ENCODE peak calls at places on chromosomes 4 and X, in ten cellular contexts. W, P, I, K, A, G, U, J, M and C are unnamed samples. For H3K4me1 and H3K9me3, the result is how much of the 10 kb centered on the place peaks cover.

GRCh38 chr4:25795566-25796454 is 67.0 kb downstream of the SEL1L3 start:
- DNase-seq in G (peak), A (peak), W (no peak), M (no peak), I (no peak), P (no peak), J (no peak), K (peak), U (no peak), C (no peak)

GRCh38 chrX:46758163-46758955 is 559 bp downstream of the SLC9A7 start:
- DNase-seq in W (no peak), K (no peak), A (peak), G (peak), P (no peak), M (no peak), I (no peak), J (no peak), U (no peak), C (peak)

GRCh38 chr4:48909697-48910096 is 3.1 kb upstream of the OCIAD2 start:
- DNase-seq in J (no peak), A (peak), M (peak), P (peak), I (no peak), W (peak), K (no peak), U (peak), G (peak), C (no peak)

GRCh38 chr4:37726666-37727065 is 40.5 kb upstream of the RELL1 start:
- DNase-seq in M (no peak), A (peak), I (no peak), W (no peak), K (no peak), U (no peak), G (no peak), J (no peak), P (no peak), C (no peak)

GRCh38 chrX:114365045-114365834 is 218.6 kb upstream of the HTR2C start:
- DNase-seq in I (no peak), A (no peak), W (no peak), J (no peak), M (no peak), U (no peak), K (no peak), P (no peak), G (no peak), C (no peak)

GRCh38 chrX:63835361-63835760 is 50.3 kb upstream of the ARHGEF9 start:
- DNase-seq in W (no peak), P (no peak), J (no peak), I (no peak), A (no peak), K (no peak), M (no peak), U (no peak), G (no peak), C (no peak)

GRCh38 chr4:7183161-7183560 is 9.2 kb upstream of the SORCS2 start:
- DNase-seq in M (no peak), P (peak), J (no peak), I (no peak), K (no peak), U (no peak), G (peak), A (peak), W (peak), C (no peak)

GRCh38 chrX:319579-320125 is 1.1 kb upstream of the GTPBP6 start:
- DNase-seq in M (no peak), K (no peak), P (peak), A (no peak), W (peak), I (peak), U (no peak), G (no peak), J (peak), C (no peak)

GRCh38 chr4:39357002-39357401 is 9.2 kb downstream of the RFC1 start:
- DNase-seq in K (no peak), I (no peak), J (no peak), A (no peak), W (no peak), U (no peak), M (no peak), P (no peak), G (no peak), C (no peak)
- H3K4me1 ChIP-seq in K (half or more), I (under half), J (under half), A (under half), W (under half), U (under half), M (under half), P (under half), G (under half), C (under half)

GRCh38 chr4:57220172-57220571 is 110.0 kb upstream of the IGFBP7 start:
- DNase-seq in P (no peak), I (no peak), G (no peak), A (no peak), M (no peak), K (no peak), U (no peak), W (no peak), J (no peak), C (no peak)

GRCh38 chr4:57214654-57215411 is 104.6 kb upstream of the IGFBP7 start:
- DNase-seq in I (no peak), J (no peak), U (no peak), P (no peak), M (no peak), A (no peak), G (no peak), K (no peak), W (no peak), C (no peak)

GRCh38 chr4:57220734-57221133 is 110.5 kb upstream of the IGFBP7 start:
- DNase-seq in P (no peak), I (no peak), W (no peak), U (no peak), M (no peak), A (no peak), K (no peak), G (no peak), J (no peak), C (no peak)

GRCh38 chr4:57219389-57219890 is 109.3 kb upstream of the IGFBP7 start:
- DNase-seq in M (no peak), J (no peak), P (no peak), W (no peak), I (no peak), G (no peak), U (no peak), A (no peak), K (no peak), C (no peak)
- TF ChIP-seq CTCF in M (no peak), J (no peak), P (no peak), W (no peak), I (no peak), G (no peak), U (no peak), A (no peak), K (no peak), C (no peak)

GRCh38 chr4:14679906-14680305 is 322.4 kb upstream of the CPEB2 start:
- DNase-seq in I (no peak), J (no peak), P (no peak), G (no peak), M (no peak), A (no peak), U (no peak), W (no peak), K (no peak), C (no peak)
- H3K9me3 ChIP-seq in I (under half), J (under half), P (under half), G (under half), M (under half), A (under half), U (under half), W (under half), K (half or more), C (under half)

DNA sequence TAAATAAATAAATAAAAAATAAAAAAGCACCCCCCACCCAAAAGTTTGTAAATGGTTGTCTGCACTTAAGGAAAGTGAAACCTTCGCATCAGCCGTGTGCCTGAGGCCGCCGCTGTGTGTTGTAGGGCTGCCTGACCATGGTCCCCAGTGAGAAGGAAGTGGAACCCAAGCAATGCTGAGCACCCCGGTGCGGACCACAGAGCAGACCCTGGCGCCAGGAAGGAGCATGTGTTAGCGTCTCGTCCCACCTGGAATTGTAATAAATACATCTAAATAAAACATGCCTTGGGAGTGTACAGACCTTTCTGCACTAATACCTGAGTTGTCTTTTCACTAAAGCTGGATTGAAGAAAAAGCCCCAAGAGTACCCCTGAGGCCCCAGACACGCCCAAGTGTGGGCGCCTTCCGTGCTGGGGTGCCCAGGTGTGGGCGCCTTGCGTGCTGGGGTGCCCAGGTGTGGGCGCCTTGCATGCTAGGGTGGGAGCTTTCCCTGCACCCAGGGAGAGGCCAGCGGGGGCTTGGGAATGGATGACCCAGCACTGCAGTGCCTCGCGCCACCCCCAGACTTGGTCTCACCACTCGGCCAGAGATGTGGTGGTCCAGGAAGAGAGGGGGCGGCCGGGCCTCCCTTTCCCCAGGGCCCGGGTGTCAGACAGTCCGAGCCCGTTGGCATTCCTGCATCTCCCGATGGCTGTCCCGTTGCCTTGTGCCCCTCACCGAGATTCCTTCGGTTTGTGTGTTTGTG is 33.7 kb downstream of the HTT-AS start:
- DNase-seq in I (no peak), A (no peak), P (no peak), K (no peak), W (no peak), G (no peak), J (no peak), M (no peak), U (no peak), C (peak)
- H3K4me1 ChIP-seq in I (under half), A (under half), P (under half), K (half or more), W (under half), G (under half), J (under half), M (under half), U (under half), C (under half)

GRCh38 chr4:145871209-145871608 is 67.4 kb downstream of the ZNF827 start:
- DNase-seq in G (no peak), A (no peak), U (no peak), K (no peak), P (no peak), I (no peak), M (no peak), W (no peak), J (no peak), C (no peak)

GRCh38 chr4:145867416-145867815 is 71.2 kb downstream of the ZNF827 start:
- DNase-seq in K (no peak), W (no peak), P (no peak), J (no peak), A (no peak), U (no peak), I (no peak), M (no peak), G (no peak), C (no peak)

GRCh38 chr4:145865274-145865941 is 73.2 kb downstream of the ZNF827 start:
- DNase-seq in J (no peak), I (no peak), M (no peak), P (no peak), K (no peak), U (no peak), G (no peak), W (no peak), A (no peak), C (no peak)

GRCh38 chr4:145870155-145871020 is 68.2 kb downstream of the ZNF827 start:
- DNase-seq in I (no peak), A (no peak), P (no peak), W (no peak), K (no peak), M (no peak), G (no peak), U (no peak), J (no peak), C (no peak)

DNA sequence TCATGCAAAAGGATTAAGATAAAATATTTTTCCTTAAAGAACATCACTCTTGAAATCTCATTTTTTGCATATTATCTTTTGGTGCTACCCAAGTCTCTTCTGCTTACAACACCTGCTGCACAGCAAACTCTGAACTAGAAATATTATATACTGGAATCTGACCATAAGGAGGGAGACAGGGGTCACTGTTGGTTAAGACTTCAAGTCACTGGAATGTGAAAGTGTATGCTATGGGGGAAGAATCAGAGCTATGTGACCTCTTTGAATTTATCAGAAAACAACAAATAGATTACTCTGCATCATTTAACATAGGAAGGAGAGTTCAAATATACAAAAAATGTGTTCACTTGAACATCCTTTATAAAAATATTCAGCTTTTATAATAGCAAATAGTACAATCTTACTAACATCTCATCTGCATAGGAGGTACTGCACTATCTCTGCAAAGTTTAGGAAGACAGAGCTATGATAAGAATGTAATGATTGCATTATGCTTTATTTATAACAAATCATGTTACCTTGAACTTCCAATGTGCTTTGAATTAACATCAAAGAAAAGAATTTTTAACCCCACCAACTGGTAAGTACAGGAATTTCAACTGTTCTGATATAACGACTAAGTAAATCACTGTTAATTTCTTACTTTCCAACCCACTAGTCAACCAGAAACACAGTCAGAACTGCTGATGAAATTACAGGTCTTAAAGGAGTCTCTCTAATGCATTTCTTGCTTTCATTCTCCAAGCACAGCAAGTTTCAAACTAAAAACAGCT is 69.8 kb downstream of the ZNF827 start:
- DNase-seq in J (no peak), U (no peak), P (no peak), I (no peak), K (no peak), G (no peak), M (no peak), W (no peak), A (peak), C (no peak)
- TF ChIP-seq CTCF in J (no peak), U (no peak), P (peak), I (no peak), K (no peak), G (peak), M (no peak), W (no peak), A (no peak), C (no peak)

DNA sequence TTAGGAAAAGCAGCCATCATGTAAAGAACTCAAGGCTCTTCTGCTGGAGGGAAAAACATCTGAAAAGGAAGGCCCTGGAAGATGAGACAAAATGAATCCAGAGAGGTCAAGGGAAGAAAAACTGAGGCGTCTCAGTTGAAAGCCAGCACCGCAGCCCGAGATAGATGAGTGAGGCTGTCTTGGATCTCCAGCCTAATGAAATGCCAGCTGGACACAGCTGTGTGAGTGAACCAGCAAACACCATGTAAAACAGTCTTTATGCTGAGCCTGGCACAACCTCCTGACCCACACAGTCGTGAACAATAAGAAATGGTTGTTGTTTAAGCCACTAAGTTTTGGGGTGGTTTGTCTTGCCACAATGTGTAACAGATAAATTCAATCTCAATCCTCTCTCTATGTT is 48.6 kb upstream of the RASL11B start:
- DNase-seq in K (no peak), M (no peak), A (no peak), J (no peak), U (no peak), I (no peak), P (no peak), G (no peak), W (no peak), C (no peak)
- H3K9me3 ChIP-seq in K (under half), M (under half), A (under half), J (under half), U (under half), I (under half), P (under half), G (under half), W (under half), C (under half)

DNA sequence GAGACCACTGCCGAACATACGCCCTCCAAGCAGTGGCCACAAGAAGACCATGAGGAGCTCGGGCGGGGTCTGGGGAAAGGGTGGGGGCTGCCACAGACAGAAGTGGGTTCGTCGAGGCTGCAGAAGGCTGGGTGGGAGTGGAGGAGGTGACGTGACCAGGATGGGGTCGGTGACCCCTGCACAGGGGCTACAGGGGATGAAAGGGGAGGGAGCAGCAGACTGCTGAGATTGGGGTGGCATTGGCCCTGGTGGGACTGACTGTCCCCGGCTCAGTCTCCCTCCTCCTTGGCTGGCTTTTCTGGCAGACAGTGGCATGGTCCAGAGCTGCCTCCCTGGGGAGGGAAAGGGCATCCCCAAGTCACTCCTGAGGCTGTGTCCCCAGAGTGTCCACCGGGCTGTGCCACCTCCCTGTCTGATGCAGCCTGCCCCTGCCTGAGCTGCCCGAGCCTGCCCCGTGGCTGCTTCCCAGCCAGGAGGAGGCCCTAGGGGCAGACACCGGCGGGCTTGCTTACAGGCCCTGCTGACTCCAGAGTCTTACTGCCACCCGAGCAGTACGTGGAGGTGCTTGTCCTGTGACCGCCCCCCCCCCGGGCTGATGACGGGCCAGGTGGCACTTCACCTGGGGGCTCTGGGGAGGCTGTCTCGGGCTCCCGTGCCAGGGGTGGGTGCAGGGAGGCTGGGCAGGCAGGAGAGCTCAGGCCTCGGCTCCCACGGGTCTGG is 7.2 kb downstream of the SH3BP2 start:
- DNase-seq in W (peak), K (no peak), P (peak), I (peak), G (no peak), A (no peak), U (no peak), J (peak), M (peak), C (peak)
- H3K4me1 ChIP-seq in W (under half), K (half or more), P (half or more), I (half or more), G (under half), A (under half), U (half or more), J (half or more), M (under half), C (under half)

GRCh38 chr4:98786866-98787265 is 128.5 kb upstream of the TSPAN5 start:
- DNase-seq in U (no peak), J (no peak), A (no peak), W (no peak), M (no peak), I (no peak), P (no peak), G (no peak), K (peak), C (no peak)
- TF ChIP-seq CTCF in U (no peak), J (no peak), A (no peak), W (no peak), M (peak), I (no peak), P (peak), G (peak), K (peak), C (no peak)